ENCODE peak calls at places on chromosomes 4 and X, in six cellular contexts. One of them, this sample, is unnamed.

GRCh38 chr4:88275949-88276515 is 8.3 kb downstream of the PPM1K start:
- DNase-seq in omental fat pad: no peak
- DNase-seq in neural progenitor cell: no peak
- DNase-seq in activated CD8-positive, alpha-beta T cell treated with anti-CD3 and anti-CD28 coated beads, Interleukin-2, amount 10 ng/mL, durations not matched to agents 7 days and 5 days: no peak
- DNase-seq in natural killer cell treated with Interleukin-12 subunit alpha and Interleukin-12 subunit beta and Interleukin-15 and Interleukin-18, amount 100 ng/mL, for 72 hours: no peak
- DNase-seq in stimulated activated CD8-positive, alpha-beta memory T cell treated with anti-CD3 and anti-CD28 coated beads, Interleukin-4, amount 100 ng/mL, for 4 hours: no peak
- DNase-seq in this sample: no peak

GRCh38 chr4:83108101-83108861 is 6.2 kb downstream of the PLAC8 start:
- DNase-seq in activated CD8-positive, alpha-beta T cell treated with anti-CD3 and anti-CD28 coated beads, Interleukin-2, amount 10 ng/mL, durations not matched to agents 7 days and 5 days: peak
- DNase-seq in omental fat pad: no peak
- DNase-seq in neural progenitor cell: no peak
- DNase-seq in natural killer cell treated with Interleukin-12 subunit alpha and Interleukin-12 subunit beta and Interleukin-15 and Interleukin-18, amount 100 ng/mL, for 72 hours: no peak
- DNase-seq in stimulated activated CD8-positive, alpha-beta memory T cell treated with anti-CD3 and anti-CD28 coated beads, Interleukin-4, amount 100 ng/mL, for 4 hours: no peak
- DNase-seq in this sample: no peak

GRCh38 chr4:153713840-153714239 is 29.8 kb downstream of the TLR2 start:
- DNase-seq in neural progenitor cell: no peak
- DNase-seq in natural killer cell treated with Interleukin-12 subunit alpha and Interleukin-12 subunit beta and Interleukin-15 and Interleukin-18, amount 100 ng/mL, for 72 hours: no peak
- DNase-seq in stimulated activated CD8-positive, alpha-beta memory T cell treated with anti-CD3 and anti-CD28 coated beads, Interleukin-4, amount 100 ng/mL, for 4 hours: no peak
- DNase-seq in omental fat pad: no peak
- DNase-seq in activated CD8-positive, alpha-beta T cell treated with anti-CD3 and anti-CD28 coated beads, Interleukin-2, amount 10 ng/mL, durations not matched to agents 7 days and 5 days: no peak
- DNase-seq in this sample: no peak

GRCh38 chr4:2859514-2859913 is 15.9 kb downstream of the ADD1 start:
- DNase-seq in neural progenitor cell: no peak
- DNase-seq in natural killer cell treated with Interleukin-12 subunit alpha and Interleukin-12 subunit beta and Interleukin-15 and Interleukin-18, amount 100 ng/mL, for 72 hours: no peak
- DNase-seq in activated CD8-positive, alpha-beta T cell treated with anti-CD3 and anti-CD28 coated beads, Interleukin-2, amount 10 ng/mL, durations not matched to agents 7 days and 5 days: no peak
- DNase-seq in omental fat pad: no peak
- DNase-seq in stimulated activated CD8-positive, alpha-beta memory T cell treated with anti-CD3 and anti-CD28 coated beads, Interleukin-4, amount 100 ng/mL, for 4 hours: no peak
- DNase-seq in this sample: no peak

GRCh38 chr4:5897674-5898073 is 4.8 kb upstream of the CRMP1 start:
- DNase-seq in stimulated activated CD8-positive, alpha-beta memory T cell treated with anti-CD3 and anti-CD28 coated beads, Interleukin-4, amount 100 ng/mL, for 4 hours: no peak
- DNase-seq in activated CD8-positive, alpha-beta T cell treated with anti-CD3 and anti-CD28 coated beads, Interleukin-2, amount 10 ng/mL, durations not matched to agents 7 days and 5 days: no peak
- DNase-seq in natural killer cell treated with Interleukin-12 subunit alpha and Interleukin-12 subunit beta and Interleukin-15 and Interleukin-18, amount 100 ng/mL, for 72 hours: no peak
- DNase-seq in omental fat pad: no peak
- DNase-seq in neural progenitor cell: no peak
- DNase-seq in this sample: no peak

GRCh38 chrX:107537815-107538214 is 88.4 kb downstream of the FRMPD3 start:
- DNase-seq in neural progenitor cell: peak
- DNase-seq in stimulated activated CD8-positive, alpha-beta memory T cell treated with anti-CD3 and anti-CD28 coated beads, Interleukin-4, amount 100 ng/mL, for 4 hours: no peak
- DNase-seq in activated CD8-positive, alpha-beta T cell treated with anti-CD3 and anti-CD28 coated beads, Interleukin-2, amount 10 ng/mL, durations not matched to agents 7 days and 5 days: peak
- DNase-seq in natural killer cell treated with Interleukin-12 subunit alpha and Interleukin-12 subunit beta and Interleukin-15 and Interleukin-18, amount 100 ng/mL, for 72 hours: no peak
- DNase-seq in omental fat pad: no peak
- DNase-seq in this sample: no peak

GRCh38 chrX:17527932-17528331 is 152.9 kb downstream of the NHS start:
- DNase-seq in natural killer cell treated with Interleukin-12 subunit alpha and Interleukin-12 subunit beta and Interleukin-15 and Interleukin-18, amount 100 ng/mL, for 72 hours: no peak
- DNase-seq in omental fat pad: no peak
- DNase-seq in stimulated activated CD8-positive, alpha-beta memory T cell treated with anti-CD3 and anti-CD28 coated beads, Interleukin-4, amount 100 ng/mL, for 4 hours: no peak
- DNase-seq in activated CD8-positive, alpha-beta T cell treated with anti-CD3 and anti-CD28 coated beads, Interleukin-2, amount 10 ng/mL, durations not matched to agents 7 days and 5 days: no peak
- DNase-seq in neural progenitor cell: peak
- DNase-seq in this sample: no peak

GRCh38 chrX:18255059-18255458 is 34.4 kb upstream of the BEND2 start:
- DNase-seq in neural progenitor cell: no peak
- DNase-seq in natural killer cell treated with Interleukin-12 subunit alpha and Interleukin-12 subunit beta and Interleukin-15 and Interleukin-18, amount 100 ng/mL, for 72 hours: no peak
- DNase-seq in omental fat pad: no peak
- DNase-seq in stimulated activated CD8-positive, alpha-beta memory T cell treated with anti-CD3 and anti-CD28 coated beads, Interleukin-4, amount 100 ng/mL, for 4 hours: no peak
- DNase-seq in activated CD8-positive, alpha-beta T cell treated with anti-CD3 and anti-CD28 coated beads, Interleukin-2, amount 10 ng/mL, durations not matched to agents 7 days and 5 days: no peak
- DNase-seq in this sample: no peak